ENCODE peak calls at places on chromosomes 11 and 22, in ten cellular contexts. Z is AG09309, Y is left lung, P is SJCRH30, X is OCI-LY7, D is fibroblast of mammary gland, M is coronary artery, F is iPS DF 6.9, N is GM23248, Q is dorsolateral prefrontal cortex. U is an unnamed sample.

GRCh38 chr22:49971232-49972162 is 10.9 kb downstream of the PIM3 start:
- DNase-seq in Z (no peak), Y (peak), P (no peak), X (no peak), D (peak), M (peak), F (no peak), N (peak), Q (no peak), U (peak)

GRCh38 chr22:43090130-43090789 is 1.1 kb upstream of the TTLL1 start:
- DNase-seq in Z (peak), Y (no peak), P (peak), X (peak), D (peak), M (no peak), F (no peak), N (peak), Q (peak), U (peak)

GRCh38 chr22:48238966-48239365 is 1476.5 kb downstream of the TBC1D22A start:
- DNase-seq in Z (no peak), Y (no peak), P (no peak), X (no peak), D (no peak), M (peak), F (no peak), N (no peak), Q (no peak), U (peak)

GRCh38 chr11:27429740-27430451 is 42.7 kb downstream of the LGR4 start:
- DNase-seq in Z (no peak), Y (no peak), P (peak), X (no peak), D (no peak), M (no peak), F (no peak), N (peak), Q (no peak), U (no peak)

GRCh38 chr11:76067099-76067498 is 139.2 kb downstream of the WNT11 start:
- DNase-seq in Z (no peak), Y (no peak), P (no peak), X (no peak), D (peak), M (no peak), F (no peak), N (peak), Q (no peak), U (no peak)

GRCh38 chr11:66493124-66493523 is 12.9 kb downstream of the DPP3 start:
- DNase-seq in Z (no peak), Y (no peak), P (no peak), X (no peak), D (no peak), M (no peak), F (no peak), N (no peak), Q (no peak), U (no peak)

GRCh38 chr22:49296561-49296960 is 531.1 kb downstream of the BRD1 start:
- DNase-seq in Z (no peak), Y (no peak), P (no peak), X (no peak), D (no peak), M (peak), F (no peak), N (no peak), Q (no peak), U (peak)

GRCh38 chr11:79080506-79080905 is 360.3 kb downstream of the TENM4 start:
- DNase-seq in Z (no peak), Y (no peak), P (no peak), X (no peak), D (peak), M (no peak), F (no peak), N (no peak), Q (no peak), U (no peak)

GRCh38 chr11:82536706-82537105 is 197.0 kb downstream of the FAM181B start:
- DNase-seq in Z (no peak), Y (no peak), P (no peak), X (no peak), D (no peak), M (no peak), F (no peak), N (no peak), Q (no peak), U (no peak)

GRCh38 chr22:42269407-42270177 is 861 bp downstream of the TCF20 start:
- DNase-seq in Z (no peak), Y (peak), P (peak), X (peak), D (no peak), M (no peak), F (no peak), N (peak), Q (no peak), U (peak)

GRCh38 chr11:96228472-96228871 is 114.5 kb downstream of the MAML2 start:
- DNase-seq in Z (no peak), Y (peak), P (peak), X (no peak), D (peak), M (peak), F (no peak), N (peak), Q (no peak), U (peak)

GRCh38 chr22:24887260-24887659 is 59.2 kb downstream of the LHFPL7 start:
- DNase-seq in Z (no peak), Y (no peak), P (no peak), X (no peak), D (no peak), M (no peak), F (no peak), N (no peak), Q (no peak), U (no peak)

GRCh38 chr11:16542353-16542752 is 186.0 kb upstream of the SOX6 start:
- DNase-seq in Z (no peak), Y (no peak), P (no peak), X (no peak), D (no peak), M (no peak), F (no peak), N (no peak), Q (no peak), U (no peak)

GRCh38 chr11:83097671-83098070 is 26.0 kb upstream of the RAB30 start:
- DNase-seq in Z (no peak), Y (no peak), P (no peak), X (no peak), D (peak), M (no peak), F (no peak), N (peak), Q (no peak), U (no peak)

GRCh38 chr11:43101113-43101512 is 210.7 kb upstream of the API5 start:
- DNase-seq in Z (no peak), Y (no peak), P (no peak), X (no peak), D (no peak), M (no peak), F (no peak), N (no peak), Q (no peak), U (no peak)

GRCh38 chr11:22920939-22921565 is 60.8 kb upstream of the CCDC179 start:
- DNase-seq in Z (peak), Y (no peak), P (peak), X (peak), D (peak), M (no peak), F (peak), N (peak), Q (peak), U (no peak)

GRCh38 chr11:62411524-62411923 is 7.3 kb upstream of the SCGB1A1 start:
- DNase-seq in Z (no peak), Y (no peak), P (no peak), X (no peak), D (no peak), M (no peak), F (no peak), N (no peak), Q (peak), U (no peak)

GRCh38 chr11:93740031-93740801 is 1.1 kb downstream of the TAF1D start:
- DNase-seq in Z (no peak), Y (no peak), P (no peak), X (peak), D (peak), M (no peak), F (no peak), N (peak), Q (no peak), U (no peak)

GRCh38 chr22:21876486-21877176 is 9.2 kb upstream of the MAPK1 start:
- DNase-seq in Z (peak), Y (no peak), P (no peak), X (no peak), D (peak), M (no peak), F (no peak), N (peak), Q (no peak), U (no peak)

GRCh38 chr11:72326151-72326842 is 82.3 kb upstream of the PHOX2A start:
- DNase-seq in Z (peak), Y (no peak), P (peak), X (no peak), D (peak), M (no peak), F (no peak), N (peak), Q (no peak), U (no peak)

GRCh38 chr11:120547871-120548681 is 36.5 kb downstream of the GRIK4 start:
- DNase-seq in Z (peak), Y (peak), P (peak), X (no peak), D (peak), M (peak), F (no peak), N (peak), Q (peak), U (peak)

GRCh38 chr11:125376117-125376516 is 119.9 kb downstream of the FEZ1 start:
- DNase-seq in Z (no peak), Y (peak), P (no peak), X (no peak), D (peak), M (peak), F (no peak), N (peak), Q (peak), U (peak)

GRCh38 chr11:114063149-114063828 is 3.8 kb downstream of the ZBTB16 start:
- DNase-seq in Z (no peak), Y (no peak), P (no peak), X (no peak), D (no peak), M (no peak), F (no peak), N (no peak), Q (no peak), U (no peak)

GRCh38 chr11:82533628-82534353 is 199.9 kb downstream of the FAM181B start:
- DNase-seq in Z (no peak), Y (no peak), P (peak), X (no peak), D (no peak), M (no peak), F (no peak), N (no peak), Q (no peak), U (no peak)

GRCh38 chr22:43128928-43129424 is 14.2 kb downstream of the MCAT start:
- DNase-seq in Z (no peak), Y (peak), P (peak), X (peak), D (no peak), M (no peak), F (no peak), N (no peak), Q (no peak), U (peak)

GRCh38 chr11:64870176-64870892 is 8.1 kb downstream of the EHD1 start:
- DNase-seq in Z (no peak), Y (peak), P (peak), X (no peak), D (peak), M (peak), F (no peak), N (peak), Q (no peak), U (no peak)

GRCh38 chr22:36239401-36240171 is at the start of gene APOL2:
- DNase-seq in Z (peak), Y (peak), P (peak), X (peak), D (peak), M (peak), F (peak), N (peak), Q (peak), U (peak)

GRCh38 chr11:47271961-47272661 is 2.2 kb downstream of the MADD start:
- DNase-seq in Z (no peak), Y (no peak), P (peak), X (peak), D (no peak), M (no peak), F (no peak), N (no peak), Q (peak), U (peak)

GRCh38 chr11:71080239-71081097 is 171.9 kb downstream of the SHANK2 start:
- DNase-seq in Z (peak), Y (no peak), P (peak), X (peak), D (peak), M (no peak), F (peak), N (peak), Q (peak), U (peak)

GRCh38 chr11:36141161-36141560 is 148.1 kb downstream of the COMMD9 start:
- DNase-seq in Z (no peak), Y (no peak), P (no peak), X (no peak), D (no peak), M (no peak), F (no peak), N (no peak), Q (no peak), U (no peak)

GRCh38 chr11:65132238-65132987 is 1.9 kb downstream of the SYVN1 start:
- DNase-seq in Z (no peak), Y (no peak), P (no peak), X (peak), D (no peak), M (peak), F (no peak), N (no peak), Q (no peak), U (no peak)

GRCh38 chr11:16936643-16937042 is 77.6 kb downstream of the PLEKHA7 start:
- DNase-seq in Z (no peak), Y (no peak), P (peak), X (no peak), D (no peak), M (no peak), F (no peak), N (no peak), Q (no peak), U (peak)

GRCh38 chr11:84673753-84674152 is 953.4 kb downstream of the DLG2 start:
- DNase-seq in Z (no peak), Y (no peak), P (no peak), X (no peak), D (peak), M (no peak), F (no peak), N (peak), Q (no peak), U (no peak)

GRCh38 chr22:46638601-46639431 is 18.6 kb downstream of the GRAMD4 start:
- DNase-seq in Z (no peak), Y (peak), P (no peak), X (no peak), D (peak), M (no peak), F (no peak), N (peak), Q (no peak), U (peak)

GRCh38 chr11:93537022-93537421 is 6.2 kb downstream of the SMCO4 start:
- DNase-seq in Z (no peak), Y (no peak), P (no peak), X (no peak), D (no peak), M (no peak), F (no peak), N (peak), Q (peak), U (peak)

GRCh38 chr22:30541979-30542810 is 4.3 kb downstream of the SEC14L6 start:
- DNase-seq in Z (no peak), Y (peak), P (no peak), X (no peak), D (no peak), M (no peak), F (no peak), N (peak), Q (no peak), U (peak)

GRCh38 chr22:30547188-30547587 is 647 bp upstream of the SEC14L6 start:
- DNase-seq in Z (no peak), Y (no peak), P (no peak), X (no peak), D (no peak), M (no peak), F (no peak), N (no peak), Q (no peak), U (no peak)

GRCh38 chr22:30539368-30539767 is 7.2 kb downstream of the SEC14L6 start:
- DNase-seq in Z (no peak), Y (no peak), P (no peak), X (no peak), D (no peak), M (no peak), F (no peak), N (no peak), Q (no peak), U (no peak)

GRCh38 chr22:30546616-30547015 is at the start of gene SEC14L6:
- DNase-seq in Z (no peak), Y (no peak), P (no peak), X (no peak), D (no peak), M (no peak), F (no peak), N (no peak), Q (no peak), U (no peak)

GRCh38 chr22:30542811-30543188 is 3.7 kb downstream of the SEC14L6 start:
- DNase-seq in Z (no peak), Y (no peak), P (no peak), X (no peak), D (no peak), M (no peak), F (no peak), N (no peak), Q (no peak), U (no peak)
- H3K4me3 ChIP-seq in Z (no peak), Y (no peak), P (no peak), X (no peak), D (no peak), M (peak), F (no peak), N (no peak), Q (peak), U (peak)

GRCh38 chr22:23035557-23036277 is 34.6 kb upstream of the GNAZ start:
- DNase-seq in Z (no peak), Y (no peak), P (no peak), X (peak), D (no peak), M (no peak), F (no peak), N (no peak), Q (no peak), U (no peak)
- H3K4me3 ChIP-seq in Z (no peak), Y (no peak), P (no peak), X (peak), D (no peak), M (no peak), F (no peak), N (no peak), Q (no peak), U (no peak)

DNA sequence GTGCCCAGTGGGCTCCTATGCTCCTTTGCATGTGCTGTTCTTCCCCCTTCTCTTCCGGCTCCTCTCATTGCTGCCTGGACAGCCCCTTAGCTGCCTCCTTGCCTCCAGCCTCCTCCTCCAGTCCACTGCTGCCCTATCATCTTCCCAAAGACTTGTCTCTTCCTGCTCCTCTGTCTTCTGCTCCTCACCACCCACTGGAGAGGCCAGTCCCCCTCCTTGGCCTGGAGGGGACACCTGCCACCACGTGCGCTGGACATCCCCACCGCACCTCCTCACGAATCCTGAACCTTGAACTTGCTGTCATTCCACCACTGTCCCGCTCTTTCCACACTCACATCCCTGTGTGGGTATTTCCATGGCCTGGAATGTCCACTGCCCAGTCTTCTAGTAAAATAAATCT is 49.8 kb downstream of the MICAL2 start:
- DNase-seq in Z (no peak), Y (no peak), P (no peak), X (no peak), D (no peak), M (peak), F (no peak), N (no peak), Q (no peak), U (no peak)
- H3K4me3 ChIP-seq in Z (no peak), Y (no peak), P (no peak), X (no peak), D (no peak), M (peak), F (no peak), N (no peak), Q (peak), U (no peak)

DNA sequence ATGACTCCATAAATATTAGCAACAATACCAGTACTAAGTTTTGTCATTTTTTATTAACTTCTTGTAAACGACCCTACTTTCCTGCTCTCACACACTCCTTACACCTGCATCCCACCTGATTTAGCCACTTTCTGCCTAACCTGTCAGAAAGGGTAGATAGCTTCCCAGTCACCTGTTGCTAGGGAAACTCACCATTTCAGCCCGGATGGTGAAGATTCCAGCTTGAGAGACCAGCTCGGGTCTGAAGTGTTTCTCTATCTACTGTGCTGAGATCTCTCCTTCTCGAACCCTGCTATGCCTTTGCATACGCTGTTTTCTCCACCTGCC is at the start of gene PARVG:
- DNase-seq in Z (no peak), Y (no peak), P (no peak), X (peak), D (no peak), M (no peak), F (peak), N (no peak), Q (no peak), U (no peak)
- H3K4me3 ChIP-seq in Z (no peak), Y (peak), P (no peak), X (no peak), D (no peak), M (peak), F (no peak), N (no peak), Q (peak), U (peak)

DNA sequence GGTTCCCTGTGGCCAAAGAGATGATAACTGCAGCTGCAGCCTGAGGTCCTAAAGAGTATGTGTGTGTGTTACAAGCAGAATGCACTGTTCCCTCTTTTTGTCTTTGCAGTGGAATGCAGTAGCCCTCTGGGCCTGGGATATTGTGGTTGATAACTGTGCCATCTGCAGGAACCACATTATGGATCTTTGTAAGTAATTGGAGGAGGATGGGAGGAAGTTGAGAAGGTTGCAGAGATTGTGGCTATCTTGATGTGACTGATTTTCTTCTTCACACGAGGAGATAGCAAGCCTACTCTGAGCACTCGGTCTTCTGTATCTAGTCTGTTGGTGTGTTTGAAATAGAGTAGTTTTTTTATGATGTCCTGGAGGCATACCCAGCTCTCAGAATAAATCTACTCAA is 2.3 kb downstream of the RBX1 start:
- DNase-seq in Z (no peak), Y (no peak), P (no peak), X (no peak), D (no peak), M (no peak), F (no peak), N (no peak), Q (no peak), U (no peak)
- H3K4me3 ChIP-seq in Z (no peak), Y (no peak), P (no peak), X (peak), D (no peak), M (no peak), F (no peak), N (peak), Q (no peak), U (no peak)

DNA sequence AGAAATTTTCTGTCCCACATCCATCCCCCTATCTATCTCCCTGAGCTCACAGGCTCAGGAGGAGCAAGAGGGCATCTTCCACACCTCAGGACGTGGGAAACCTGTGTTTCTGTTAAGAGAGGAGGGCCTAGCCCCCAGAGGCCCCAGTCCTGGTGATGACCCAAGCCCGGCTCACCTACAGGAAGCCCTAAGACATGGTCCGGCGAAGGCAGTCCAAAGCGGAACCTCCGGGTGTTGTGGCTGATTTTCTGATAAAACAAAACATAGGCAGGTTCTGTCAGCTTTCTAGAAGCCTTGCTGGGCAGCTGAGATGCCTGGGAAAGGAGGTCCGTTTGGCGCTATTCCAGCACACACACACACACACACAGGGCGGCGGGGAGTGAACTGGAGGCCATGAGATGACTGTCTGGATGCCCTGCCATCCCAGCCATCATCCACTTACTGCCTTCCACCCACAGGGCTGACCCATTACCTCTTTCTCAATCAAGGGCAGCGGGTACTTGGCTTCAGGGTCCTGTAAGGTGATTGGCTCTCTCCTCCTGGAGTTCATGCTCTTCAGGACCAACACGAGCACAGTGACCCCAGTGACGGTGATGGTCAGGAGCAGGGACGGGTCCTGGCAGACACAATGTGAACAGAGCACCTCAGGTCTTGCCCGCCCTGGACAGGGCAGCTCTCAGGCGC is 882 bp downstream of the CYB5R2 start:
- DNase-seq in Z (no peak), Y (no peak), P (no peak), X (no peak), D (no peak), M (no peak), F (no peak), N (no peak), Q (no peak), U (no peak)
- H3K4me3 ChIP-seq in Z (peak), Y (peak), P (no peak), X (no peak), D (no peak), M (peak), F (no peak), N (no peak), Q (peak), U (no peak)